ENCODE peak calls at places on chromosomes 11 and 22, in four cellular contexts. T is PC-3; J is fibroblast of lung; I is CD8-positive, alpha-beta memory T cell. C is an unnamed sample. For H3K4me1, the result is how much of the 10 kb centered on the place peaks cover.

GRCh38 chr11:65871811-65872548 is 620 bp downstream of the EFEMP2 start:
- DNase-seq in T (no peak), J (peak), I (no peak), C (no peak)

GRCh38 chr11:14519692-14520085 is 497 bp downstream of the PSMA1 start:
- DNase-seq in T (peak), J (no peak), I (no peak), C (no peak)

GRCh38 chr11:11243790-11244469 is 109.1 kb downstream of the CSNK2A3 start:
- DNase-seq in T (no peak), J (no peak), I (peak), C (no peak)

GRCh38 chr22:20641919-20642579 is 131.9 kb upstream of the SERPIND1 start:
- DNase-seq in T (no peak), J (no peak), I (no peak), C (no peak)

GRCh38 chr11:14300661-14301304 is 58.2 kb downstream of the RRAS2 start:
- DNase-seq in T (peak), J (peak), I (no peak), C (peak)

GRCh38 chr22:43476341-43476740 is 64.5 kb downstream of the MPPED1 start:
- DNase-seq in T (no peak), J (no peak), I (no peak), C (no peak)

GRCh38 chr11:96313163-96313562 is 29.8 kb downstream of the MAML2 start:
- DNase-seq in T (no peak), J (no peak), I (no peak), C (no peak)

GRCh38 chr11:28529540-28530410 is 421.6 kb downstream of the METTL15 start:
- DNase-seq in T (peak), J (peak), I (no peak), C (peak)

GRCh38 chr11:130037058-130037457 is 32.6 kb upstream of the APLP2 start:
- DNase-seq in T (peak), J (peak), I (no peak), C (peak)

GRCh38 chr11:63592975-63593395 is 21.2 kb downstream of the PLAAT3 start:
- DNase-seq in T (peak), J (peak), I (no peak), C (no peak)

DNA sequence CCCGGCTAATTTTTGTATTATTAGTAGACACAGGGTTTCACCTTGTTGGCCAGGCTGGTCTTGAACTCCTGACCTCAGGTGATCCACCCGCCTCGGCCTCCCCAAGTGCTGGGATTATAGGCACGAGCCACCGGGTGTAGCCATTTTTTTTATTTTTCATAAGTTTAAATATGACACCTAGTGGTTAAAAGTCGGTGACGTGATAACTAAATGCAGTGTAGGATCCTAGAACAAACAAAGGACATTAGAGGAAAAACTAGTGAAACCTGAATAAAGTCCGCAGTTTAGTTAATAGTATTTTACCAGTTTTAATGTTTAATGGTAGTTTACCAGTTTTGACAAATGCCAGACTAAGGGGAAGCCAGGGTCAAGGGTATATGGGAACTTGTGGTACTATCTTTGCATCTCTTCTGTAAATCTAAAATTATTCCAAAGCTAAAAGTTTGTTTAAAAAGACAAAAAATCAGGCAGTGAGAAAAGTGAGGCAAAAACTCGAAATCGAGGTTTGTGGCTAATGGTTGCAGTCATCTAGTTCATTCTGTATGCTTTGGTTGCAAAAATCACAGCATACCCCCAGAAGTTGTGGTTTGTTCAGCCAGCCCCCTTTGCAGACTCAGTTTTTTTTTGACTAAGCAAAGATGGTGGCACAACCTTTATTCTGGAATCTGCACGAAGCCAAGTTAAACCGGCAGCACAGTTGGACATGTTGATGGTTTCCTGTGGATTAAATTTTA is 29.6 kb downstream of the TOM1 start:
- DNase-seq in T (peak), J (no peak), I (no peak), C (no peak)
- H3K27ac ChIP-seq in T (no peak), J (no peak), I (no peak), C (no peak)

GRCh38 chr11:121265586-121265985 is 27.0 kb upstream of the SC5D start:
- DNase-seq in T (no peak), J (no peak), I (no peak), C (no peak)
- H3K4me1 ChIP-seq in T (under half), J (under half), I (under half), C (under half)

DNA sequence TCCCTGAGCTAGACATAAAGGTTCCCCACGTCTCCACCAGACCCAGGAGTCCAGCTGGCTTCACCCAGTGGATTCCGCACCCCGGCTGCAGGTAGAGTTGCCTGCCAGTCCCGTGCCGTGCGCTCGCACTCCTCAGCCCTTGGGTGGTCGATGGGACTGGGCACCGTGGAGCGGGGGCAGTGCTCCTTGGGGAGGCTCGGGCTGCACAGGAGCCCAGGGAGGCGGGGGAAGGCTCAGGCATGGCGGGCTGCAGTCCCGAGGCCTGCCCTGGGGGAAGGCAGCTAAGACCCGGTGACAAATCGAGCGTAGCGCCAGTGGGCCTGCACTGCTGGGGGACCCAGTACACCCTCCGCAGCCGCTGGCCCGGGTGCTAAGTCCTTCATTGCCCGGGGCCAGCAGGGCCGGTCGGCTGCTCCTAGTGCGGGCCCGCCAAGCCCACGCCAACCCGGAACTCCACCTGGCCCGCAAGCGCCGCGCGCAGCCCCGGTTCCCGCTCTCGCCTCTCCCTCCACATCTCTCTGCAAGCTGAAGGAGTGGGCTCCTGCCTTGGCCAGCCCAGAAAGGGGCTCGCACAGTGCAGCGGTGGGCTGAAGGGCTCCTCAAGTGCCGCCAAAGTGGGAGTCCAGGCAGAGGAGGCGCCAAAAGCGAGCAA is 9.5 kb upstream of the TREH start:
- DNase-seq in T (no peak), J (no peak), I (no peak), C (no peak)
- H3K27ac ChIP-seq in T (no peak), J (no peak), I (no peak), C (no peak)

DNA sequence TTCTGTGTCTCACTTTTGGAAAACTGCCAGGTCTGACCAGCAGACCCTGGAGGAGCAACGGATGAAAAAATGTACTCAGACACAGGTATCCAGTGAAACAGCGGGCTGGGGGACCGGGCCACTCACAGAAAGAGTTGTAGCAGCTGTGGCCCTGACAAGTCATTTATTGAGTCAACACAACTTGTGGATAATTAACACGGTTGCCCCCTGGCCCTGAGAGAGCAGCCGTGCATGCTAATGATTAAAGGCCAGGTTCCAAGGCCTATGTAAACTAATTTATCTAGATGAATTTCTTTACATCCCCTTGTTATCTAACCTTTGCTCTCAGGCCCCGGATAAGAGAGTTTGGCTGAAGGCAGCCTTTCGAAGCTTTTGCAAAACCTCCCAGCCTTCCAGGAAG is 131.3 kb downstream of the AASDHPPT start:
- DNase-seq in T (no peak), J (no peak), I (no peak), C (no peak)
- H3K4me1 ChIP-seq in T (under half), J (under half), I (under half), C (under half)

GRCh38 chr11:59173080-59173963 is 1.4 kb downstream of the DTX4 start:
- DNase-seq in T (no peak), J (no peak), I (no peak), C (peak)
- H3K27ac ChIP-seq in T (peak), J (peak), I (no peak), C (peak)

DNA sequence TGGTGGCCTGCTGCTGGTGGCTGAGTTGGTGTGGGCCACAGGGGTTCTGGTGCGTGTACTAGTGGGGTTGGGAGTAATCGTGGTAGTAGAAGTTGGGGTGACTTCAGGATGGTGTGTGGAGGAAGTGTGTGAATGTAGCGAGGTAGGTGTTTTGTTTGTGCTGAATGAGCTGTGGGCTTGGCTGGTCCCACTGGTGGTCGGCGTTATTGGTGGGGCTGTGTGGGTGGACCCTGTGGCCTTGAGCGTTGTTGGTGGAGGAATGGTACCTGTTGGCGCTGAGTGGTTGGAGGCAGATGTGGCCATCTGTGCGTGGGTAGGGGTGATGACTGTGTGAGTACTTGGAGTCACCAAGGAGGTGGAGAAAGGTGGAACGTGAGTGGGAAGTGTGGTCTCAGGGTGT is 18.4 kb downstream of the MUC6 start:
- DNase-seq in T (no peak), J (no peak), I (no peak), C (no peak)
- H3K4me1 ChIP-seq in T (under half), J (under half), I (under half), C (under half)

DNA sequence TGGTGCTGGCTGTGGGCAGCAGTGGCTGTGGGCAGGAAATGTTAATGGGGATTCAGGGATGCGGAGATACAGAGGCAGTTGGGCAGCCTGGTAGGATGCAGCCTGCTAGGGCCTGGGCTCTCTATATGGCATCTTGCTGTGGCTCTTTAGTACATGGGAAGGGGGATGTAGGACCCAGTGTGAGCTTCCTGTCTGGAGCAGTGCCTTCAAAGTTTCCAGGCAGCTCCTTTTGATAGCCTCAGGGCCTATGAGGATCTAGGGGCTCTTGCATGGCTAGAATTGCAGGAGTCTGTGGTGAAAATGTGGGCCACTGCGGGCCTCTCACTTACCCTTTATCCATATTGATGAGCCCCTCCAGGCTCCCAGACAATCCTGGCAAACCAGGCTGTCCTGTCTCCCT is 213.2 kb upstream of the SNX19 start:
- DNase-seq in T (no peak), J (no peak), I (no peak), C (no peak)
- H3K27ac ChIP-seq in T (no peak), J (no peak), I (no peak), C (no peak)

GRCh38 chr22:26887916-26888315 is 230.5 kb downstream of the MIAT start:
- DNase-seq in T (no peak), J (no peak), I (no peak), C (no peak)

GRCh38 chr22:26890870-26891269 is 233.5 kb downstream of the MIAT start:
- DNase-seq in T (peak), J (no peak), I (no peak), C (no peak)

GRCh38 chr22:26887456-26887855 is 230.1 kb downstream of the MIAT start:
- DNase-seq in T (no peak), J (peak), I (no peak), C (no peak)

GRCh38 chr22:26889794-26890193 is 232.4 kb downstream of the MIAT start:
- DNase-seq in T (no peak), J (no peak), I (no peak), C (no peak)

DNA sequence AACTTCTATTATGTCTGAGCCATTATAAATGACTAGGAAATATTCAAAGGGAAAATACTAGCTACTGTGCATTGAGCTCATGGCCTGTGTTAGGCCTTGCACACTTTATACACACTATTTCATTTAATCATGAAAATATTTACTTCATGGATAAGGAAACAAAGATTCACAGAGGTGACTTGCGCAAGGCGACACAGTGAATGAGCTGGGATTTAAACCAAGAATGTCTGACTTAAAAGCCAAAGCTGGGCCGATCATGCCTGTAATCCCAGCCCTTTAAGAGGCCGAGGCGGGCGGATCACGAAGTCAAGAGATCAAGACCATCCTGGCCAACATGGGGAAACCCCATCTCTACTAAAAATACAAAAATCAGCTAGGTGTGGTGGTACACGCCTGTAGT is 231.5 kb downstream of the MIAT start:
- DNase-seq in T (no peak), J (no peak), I (no peak), C (no peak)
- H3K4me1 ChIP-seq in T (under half), J (under half), I (under half), C (under half)

GRCh38 chr11:12831471-12832202 is 157.4 kb downstream of the TEAD1 start:
- DNase-seq in T (peak), J (no peak), I (no peak), C (no peak)
- H3K27ac ChIP-seq in T (no peak), J (no peak), I (no peak), C (no peak)

GRCh38 chr11:77396305-77396704 is 77.6 kb downstream of the PAK1 start:
- DNase-seq in T (no peak), J (no peak), I (no peak), C (no peak)

GRCh38 chr11:77392842-77393241 is 81.1 kb downstream of the PAK1 start:
- DNase-seq in T (no peak), J (no peak), I (no peak), C (no peak)

GRCh38 chr11:77397631-77398030 is 76.3 kb downstream of the PAK1 start:
- DNase-seq in T (no peak), J (no peak), I (no peak), C (no peak)

GRCh38 chr11:77396911-77397310 is 77.0 kb downstream of the PAK1 start:
- DNase-seq in T (no peak), J (no peak), I (no peak), C (no peak)

DNA sequence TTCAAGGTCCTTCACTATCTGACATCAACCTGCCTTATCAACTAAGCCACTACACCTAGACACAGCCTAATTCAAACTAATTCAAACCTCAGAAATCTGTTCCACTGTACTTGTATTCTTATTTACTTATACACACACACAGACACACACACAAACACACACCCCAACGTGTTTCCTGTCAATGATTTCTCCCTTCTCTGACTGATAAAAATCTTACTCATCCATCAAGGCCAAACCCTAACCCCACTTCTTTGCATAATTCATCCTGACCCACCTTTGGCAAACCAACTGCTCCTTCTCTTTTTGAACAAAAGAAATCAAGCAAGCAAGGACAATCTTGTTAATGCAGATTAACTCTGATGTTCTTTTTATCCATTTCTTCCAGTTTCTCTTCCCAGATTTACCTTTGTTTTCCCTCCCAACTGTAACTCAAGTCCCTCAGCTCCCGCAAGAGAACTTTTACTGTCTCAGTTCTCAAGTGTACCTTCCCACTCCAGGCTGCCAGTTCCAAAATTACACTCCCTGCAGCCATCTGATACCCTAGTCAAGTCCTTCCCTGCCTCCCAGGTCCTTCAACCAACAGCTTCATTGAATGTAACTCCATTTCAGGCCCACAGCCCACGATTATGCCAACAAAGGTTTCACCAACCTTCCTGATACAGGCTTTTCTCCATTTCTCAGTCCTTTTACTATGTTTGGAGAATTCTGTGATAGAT is 78.3 kb downstream of the PAK1 start:
- DNase-seq in T (peak), J (no peak), I (no peak), C (no peak)
- H3K4me1 ChIP-seq in T (under half), J (under half), I (under half), C (under half)